ENCODE peak calls at places on chromosome 12, in eight cellular contexts. One of them, this sample, is unnamed.

GRCh38 chr12:124778411-124778810 is 85.3 kb downstream of the SCARB1 start:
- DNase-seq in NCI-H1092 treated with DMSO at 0.1 percent for 48 hours: no peak
- DNase-seq in CMK: no peak
- DNase-seq in islet precursor cell: no peak
- DNase-seq in GM03348: no peak
- DNase-seq in stimulated activated CD8-positive, alpha-beta memory T cell treated with anti-CD3 and anti-CD28 coated beads, Interleukin-15, amount 100 ng/mL, for 1 hour: no peak
- DNase-seq in CD8-positive, alpha-beta T cell: no peak
- DNase-seq in activated naive CD4-positive, alpha-beta T cell treated with anti-CD3 and anti-CD28 coated beads, Interleukin-2, amount 10 ng/mL, durations not matched to agents 7 days and 5 days: no peak
- DNase-seq in this sample: no peak

GRCh38 chr12:114248527-114248926 is 157.4 kb downstream of the TBX5 start:
- DNase-seq in NCI-H1092 treated with DMSO at 0.1 percent for 48 hours: no peak
- DNase-seq in CMK: no peak
- DNase-seq in islet precursor cell: no peak
- DNase-seq in GM03348: no peak
- DNase-seq in stimulated activated CD8-positive, alpha-beta memory T cell treated with anti-CD3 and anti-CD28 coated beads, Interleukin-15, amount 100 ng/mL, for 1 hour: no peak
- DNase-seq in CD8-positive, alpha-beta T cell: no peak
- DNase-seq in activated naive CD4-positive, alpha-beta T cell treated with anti-CD3 and anti-CD28 coated beads, Interleukin-2, amount 10 ng/mL, durations not matched to agents 7 days and 5 days: no peak
- DNase-seq in this sample: no peak

GRCh38 chr12:70117670-70118069 is 125.6 kb upstream of the CNOT2 start:
- DNase-seq in NCI-H1092 treated with DMSO at 0.1 percent for 48 hours: no peak
- DNase-seq in CMK: no peak
- DNase-seq in islet precursor cell: no peak
- DNase-seq in GM03348: no peak
- DNase-seq in stimulated activated CD8-positive, alpha-beta memory T cell treated with anti-CD3 and anti-CD28 coated beads, Interleukin-15, amount 100 ng/mL, for 1 hour: no peak
- DNase-seq in CD8-positive, alpha-beta T cell: no peak
- DNase-seq in activated naive CD4-positive, alpha-beta T cell treated with anti-CD3 and anti-CD28 coated beads, Interleukin-2, amount 10 ng/mL, durations not matched to agents 7 days and 5 days: no peak
- DNase-seq in this sample: no peak

GRCh38 chr12:58425481-58426392 is 484.4 kb downstream of the ATP23 start:
- DNase-seq in NCI-H1092 treated with DMSO at 0.1 percent for 48 hours: no peak
- DNase-seq in CMK: peak
- DNase-seq in islet precursor cell: peak
- DNase-seq in GM03348: peak
- DNase-seq in stimulated activated CD8-positive, alpha-beta memory T cell treated with anti-CD3 and anti-CD28 coated beads, Interleukin-15, amount 100 ng/mL, for 1 hour: no peak
- DNase-seq in CD8-positive, alpha-beta T cell: no peak
- DNase-seq in activated naive CD4-positive, alpha-beta T cell treated with anti-CD3 and anti-CD28 coated beads, Interleukin-2, amount 10 ng/mL, durations not matched to agents 7 days and 5 days: peak
- DNase-seq in this sample: no peak

GRCh38 chr12:28107679-28108078 is 82.6 kb upstream of the CCDC91 start:
- DNase-seq in NCI-H1092 treated with DMSO at 0.1 percent for 48 hours: no peak
- DNase-seq in CMK: no peak
- DNase-seq in islet precursor cell: no peak
- DNase-seq in GM03348: no peak
- DNase-seq in stimulated activated CD8-positive, alpha-beta memory T cell treated with anti-CD3 and anti-CD28 coated beads, Interleukin-15, amount 100 ng/mL, for 1 hour: no peak
- DNase-seq in CD8-positive, alpha-beta T cell: no peak
- DNase-seq in activated naive CD4-positive, alpha-beta T cell treated with anti-CD3 and anti-CD28 coated beads, Interleukin-2, amount 10 ng/mL, durations not matched to agents 7 days and 5 days: no peak
- DNase-seq in this sample: no peak

GRCh38 chr12:126582231-126582630 is 1517.0 kb downstream of the AACS start:
- DNase-seq in NCI-H1092 treated with DMSO at 0.1 percent for 48 hours: no peak
- DNase-seq in CMK: no peak
- DNase-seq in islet precursor cell: peak
- DNase-seq in GM03348: no peak
- DNase-seq in stimulated activated CD8-positive, alpha-beta memory T cell treated with anti-CD3 and anti-CD28 coated beads, Interleukin-15, amount 100 ng/mL, for 1 hour: no peak
- DNase-seq in CD8-positive, alpha-beta T cell: no peak
- DNase-seq in activated naive CD4-positive, alpha-beta T cell treated with anti-CD3 and anti-CD28 coated beads, Interleukin-2, amount 10 ng/mL, durations not matched to agents 7 days and 5 days: no peak
- DNase-seq in this sample: no peak

GRCh38 chr12:31322651-31323248 is 3.2 kb downstream of the SINHCAF start:
- DNase-seq in NCI-H1092 treated with DMSO at 0.1 percent for 48 hours: no peak
- DNase-seq in CMK: no peak
- DNase-seq in islet precursor cell: peak
- DNase-seq in GM03348: no peak
- DNase-seq in stimulated activated CD8-positive, alpha-beta memory T cell treated with anti-CD3 and anti-CD28 coated beads, Interleukin-15, amount 100 ng/mL, for 1 hour: no peak
- DNase-seq in CD8-positive, alpha-beta T cell: no peak
- DNase-seq in activated naive CD4-positive, alpha-beta T cell treated with anti-CD3 and anti-CD28 coated beads, Interleukin-2, amount 10 ng/mL, durations not matched to agents 7 days and 5 days: no peak
- DNase-seq in this sample: no peak

GRCh38 chr12:47852096-47852571 is 32.4 kb upstream of the HDAC7 start:
- DNase-seq in NCI-H1092 treated with DMSO at 0.1 percent for 48 hours: no peak
- DNase-seq in CMK: no peak
- DNase-seq in islet precursor cell: no peak
- DNase-seq in GM03348: no peak
- DNase-seq in stimulated activated CD8-positive, alpha-beta memory T cell treated with anti-CD3 and anti-CD28 coated beads, Interleukin-15, amount 100 ng/mL, for 1 hour: no peak
- DNase-seq in CD8-positive, alpha-beta T cell: no peak
- DNase-seq in activated naive CD4-positive, alpha-beta T cell treated with anti-CD3 and anti-CD28 coated beads, Interleukin-2, amount 10 ng/mL, durations not matched to agents 7 days and 5 days: no peak
- DNase-seq in this sample: no peak

GRCh38 chr12:9002335-9002734 is 13.0 kb downstream of the KLRG1 start:
- DNase-seq in NCI-H1092 treated with DMSO at 0.1 percent for 48 hours: no peak
- DNase-seq in CMK: no peak
- DNase-seq in islet precursor cell: no peak
- DNase-seq in GM03348: no peak
- DNase-seq in stimulated activated CD8-positive, alpha-beta memory T cell treated with anti-CD3 and anti-CD28 coated beads, Interleukin-15, amount 100 ng/mL, for 1 hour: no peak
- DNase-seq in CD8-positive, alpha-beta T cell: no peak
- DNase-seq in activated naive CD4-positive, alpha-beta T cell treated with anti-CD3 and anti-CD28 coated beads, Interleukin-2, amount 10 ng/mL, durations not matched to agents 7 days and 5 days: no peak
- DNase-seq in this sample: no peak

GRCh38 chr12:68800294-68800693 is 7.7 kb upstream of the MDM2 start:
- DNase-seq in NCI-H1092 treated with DMSO at 0.1 percent for 48 hours: no peak
- DNase-seq in CMK: no peak
- DNase-seq in islet precursor cell: no peak
- DNase-seq in GM03348: no peak
- DNase-seq in stimulated activated CD8-positive, alpha-beta memory T cell treated with anti-CD3 and anti-CD28 coated beads, Interleukin-15, amount 100 ng/mL, for 1 hour: no peak
- DNase-seq in CD8-positive, alpha-beta T cell: no peak
- DNase-seq in activated naive CD4-positive, alpha-beta T cell treated with anti-CD3 and anti-CD28 coated beads, Interleukin-2, amount 10 ng/mL, durations not matched to agents 7 days and 5 days: no peak
- DNase-seq in this sample: no peak

GRCh38 chr12:117874842-117875434 is 93.9 kb downstream of the KSR2 start:
- DNase-seq in NCI-H1092 treated with DMSO at 0.1 percent for 48 hours: peak
- DNase-seq in CMK: no peak
- DNase-seq in islet precursor cell: peak
- DNase-seq in GM03348: peak
- DNase-seq in stimulated activated CD8-positive, alpha-beta memory T cell treated with anti-CD3 and anti-CD28 coated beads, Interleukin-15, amount 100 ng/mL, for 1 hour: peak
- DNase-seq in CD8-positive, alpha-beta T cell: peak
- DNase-seq in activated naive CD4-positive, alpha-beta T cell treated with anti-CD3 and anti-CD28 coated beads, Interleukin-2, amount 10 ng/mL, durations not matched to agents 7 days and 5 days: peak
- DNase-seq in this sample: peak

GRCh38 chr12:124034297-124034696 is 61.3 kb downstream of the ZNF664 start:
- DNase-seq in NCI-H1092 treated with DMSO at 0.1 percent for 48 hours: no peak
- DNase-seq in CMK: no peak
- DNase-seq in islet precursor cell: no peak
- DNase-seq in GM03348: no peak
- DNase-seq in stimulated activated CD8-positive, alpha-beta memory T cell treated with anti-CD3 and anti-CD28 coated beads, Interleukin-15, amount 100 ng/mL, for 1 hour: no peak
- DNase-seq in CD8-positive, alpha-beta T cell: no peak
- DNase-seq in activated naive CD4-positive, alpha-beta T cell treated with anti-CD3 and anti-CD28 coated beads, Interleukin-2, amount 10 ng/mL, durations not matched to agents 7 days and 5 days: no peak
- DNase-seq in this sample: no peak